ENCODE peak calls at places on chromosome 18, in ten cellular contexts. One of them, this sample, is unnamed.
A peak's percentile ranks its signal among the peaks of the same experiment; 100 is the strongest.

GRCh38 chr18:70334728-70335329 is 46.0 kb downstream of the SOCS6 start:
- DNase-seq in Peyer's patch: no peak
- DNase-seq in body of pancreas: no peak
- DNase-seq in upper lobe of left lung: no peak
- DNase-seq in brain microvascular endothelial cell: peak; percentile 21
- DNase-seq in natural killer cell: no peak
- DNase-seq in lower lobe of right lung: no peak
- DNase-seq in A673: no peak
- DNase-seq in HFFc6: peak; percentile 12
- DNase-seq in suprapubic skin: no peak
- DNase-seq in this sample: peak; percentile 47

GRCh38 chr18:49560277-49561126 is 1.4 kb upstream of the LIPG start:
- DNase-seq in Peyer's patch: peak; percentile 72
- DNase-seq in body of pancreas: peak; percentile 54
- DNase-seq in upper lobe of left lung: peak; percentile 79
- DNase-seq in brain microvascular endothelial cell: no peak
- DNase-seq in natural killer cell: no peak
- DNase-seq in lower lobe of right lung: no peak
- DNase-seq in A673: peak; percentile 26
- DNase-seq in HFFc6: no peak
- DNase-seq in suprapubic skin: no peak
- DNase-seq in this sample: no peak

GRCh38 chr18:44309185-44309584 is 371.5 kb upstream of the SETBP1 start:
- DNase-seq in Peyer's patch: no peak
- DNase-seq in body of pancreas: no peak
- DNase-seq in upper lobe of left lung: no peak
- DNase-seq in brain microvascular endothelial cell: no peak
- DNase-seq in natural killer cell: no peak
- DNase-seq in lower lobe of right lung: no peak
- DNase-seq in A673: no peak
- DNase-seq in HFFc6: no peak
- DNase-seq in suprapubic skin: no peak
- DNase-seq in this sample: no peak

GRCh38 chr18:46335551-46336059 is 231.4 kb downstream of the HAUS1 start:
- DNase-seq in Peyer's patch: peak; percentile 19
- DNase-seq in body of pancreas: no peak
- DNase-seq in upper lobe of left lung: no peak
- DNase-seq in brain microvascular endothelial cell: no peak
- DNase-seq in natural killer cell: peak; percentile 35
- DNase-seq in lower lobe of right lung: no peak
- DNase-seq in A673: peak; percentile 26
- DNase-seq in HFFc6: no peak
- DNase-seq in suprapubic skin: no peak
- DNase-seq in this sample: no peak

GRCh38 chr18:77000527-77000926 is 132.1 kb downstream of the MBP start:
- DNase-seq in Peyer's patch: peak; percentile 70
- DNase-seq in body of pancreas: peak; percentile 62
- DNase-seq in upper lobe of left lung: no peak
- DNase-seq in brain microvascular endothelial cell: peak; percentile 29
- DNase-seq in natural killer cell: peak; percentile 59
- DNase-seq in lower lobe of right lung: peak; percentile 74
- DNase-seq in A673: peak; percentile 41
- DNase-seq in HFFc6: peak; percentile 31
- DNase-seq in suprapubic skin: peak; percentile 78
- DNase-seq in this sample: no peak

GRCh38 chr18:76357585-76358265 is 137.3 kb downstream of the ZNF516 start:
- DNase-seq in Peyer's patch: no peak
- DNase-seq in body of pancreas: no peak
- DNase-seq in upper lobe of left lung: no peak
- DNase-seq in brain microvascular endothelial cell: no peak
- DNase-seq in natural killer cell: no peak
- DNase-seq in lower lobe of right lung: no peak
- DNase-seq in A673: no peak
- DNase-seq in HFFc6: no peak
- DNase-seq in suprapubic skin: no peak
- DNase-seq in this sample: no peak

GRCh38 chr18:8982416-8983183 is 119.9 kb upstream of the NDUFV2 start:
- DNase-seq in Peyer's patch: no peak
- DNase-seq in body of pancreas: peak; percentile 57
- DNase-seq in upper lobe of left lung: no peak
- DNase-seq in brain microvascular endothelial cell: peak; percentile 68
- DNase-seq in natural killer cell: no peak
- DNase-seq in lower lobe of right lung: no peak
- DNase-seq in A673: peak; percentile 80
- DNase-seq in HFFc6: peak; percentile 64
- DNase-seq in suprapubic skin: no peak
- DNase-seq in this sample: no peak

GRCh38 chr18:31218671-31219383 is 56.2 kb upstream of the DSC1 start:
- DNase-seq in Peyer's patch: no peak
- DNase-seq in body of pancreas: no peak
- DNase-seq in upper lobe of left lung: no peak
- DNase-seq in brain microvascular endothelial cell: no peak
- DNase-seq in natural killer cell: no peak
- DNase-seq in lower lobe of right lung: no peak
- DNase-seq in A673: no peak
- DNase-seq in HFFc6: no peak
- DNase-seq in suprapubic skin: no peak
- DNase-seq in this sample: no peak

GRCh38 chr18:31143025-31143424 is 19.6 kb downstream of the DSC1 start:
- DNase-seq in Peyer's patch: no peak
- DNase-seq in body of pancreas: no peak
- DNase-seq in upper lobe of left lung: no peak
- DNase-seq in brain microvascular endothelial cell: no peak
- DNase-seq in natural killer cell: no peak
- DNase-seq in lower lobe of right lung: no peak
- DNase-seq in A673: no peak
- DNase-seq in HFFc6: no peak
- DNase-seq in suprapubic skin: no peak
- DNase-seq in this sample: no peak

GRCh38 chr18:40832362-40832761 is 1122.7 kb upstream of the PIK3C3 start:
- DNase-seq in Peyer's patch: no peak
- DNase-seq in body of pancreas: no peak
- DNase-seq in upper lobe of left lung: no peak
- DNase-seq in brain microvascular endothelial cell: no peak
- DNase-seq in natural killer cell: no peak
- DNase-seq in lower lobe of right lung: no peak
- DNase-seq in A673: no peak
- DNase-seq in HFFc6: no peak
- DNase-seq in suprapubic skin: no peak
- DNase-seq in this sample: no peak

GRCh38 chr18:50158866-50159653 is 35.9 kb downstream of the MYO5B start:
- DNase-seq in Peyer's patch: no peak
- DNase-seq in body of pancreas: peak; percentile 49
- DNase-seq in upper lobe of left lung: no peak
- DNase-seq in brain microvascular endothelial cell: no peak
- DNase-seq in natural killer cell: no peak
- DNase-seq in lower lobe of right lung: no peak
- DNase-seq in A673: no peak
- DNase-seq in HFFc6: no peak
- DNase-seq in suprapubic skin: no peak
- DNase-seq in this sample: no peak

GRCh38 chr18:70659026-70659726 is 370.3 kb downstream of the SOCS6 start:
- DNase-seq in Peyer's patch: no peak
- DNase-seq in body of pancreas: no peak
- DNase-seq in upper lobe of left lung: no peak
- DNase-seq in brain microvascular endothelial cell: peak; percentile 73
- DNase-seq in natural killer cell: no peak
- DNase-seq in lower lobe of right lung: no peak
- DNase-seq in A673: no peak
- DNase-seq in HFFc6: no peak
- DNase-seq in suprapubic skin: no peak
- DNase-seq in this sample: no peak

DNA sequence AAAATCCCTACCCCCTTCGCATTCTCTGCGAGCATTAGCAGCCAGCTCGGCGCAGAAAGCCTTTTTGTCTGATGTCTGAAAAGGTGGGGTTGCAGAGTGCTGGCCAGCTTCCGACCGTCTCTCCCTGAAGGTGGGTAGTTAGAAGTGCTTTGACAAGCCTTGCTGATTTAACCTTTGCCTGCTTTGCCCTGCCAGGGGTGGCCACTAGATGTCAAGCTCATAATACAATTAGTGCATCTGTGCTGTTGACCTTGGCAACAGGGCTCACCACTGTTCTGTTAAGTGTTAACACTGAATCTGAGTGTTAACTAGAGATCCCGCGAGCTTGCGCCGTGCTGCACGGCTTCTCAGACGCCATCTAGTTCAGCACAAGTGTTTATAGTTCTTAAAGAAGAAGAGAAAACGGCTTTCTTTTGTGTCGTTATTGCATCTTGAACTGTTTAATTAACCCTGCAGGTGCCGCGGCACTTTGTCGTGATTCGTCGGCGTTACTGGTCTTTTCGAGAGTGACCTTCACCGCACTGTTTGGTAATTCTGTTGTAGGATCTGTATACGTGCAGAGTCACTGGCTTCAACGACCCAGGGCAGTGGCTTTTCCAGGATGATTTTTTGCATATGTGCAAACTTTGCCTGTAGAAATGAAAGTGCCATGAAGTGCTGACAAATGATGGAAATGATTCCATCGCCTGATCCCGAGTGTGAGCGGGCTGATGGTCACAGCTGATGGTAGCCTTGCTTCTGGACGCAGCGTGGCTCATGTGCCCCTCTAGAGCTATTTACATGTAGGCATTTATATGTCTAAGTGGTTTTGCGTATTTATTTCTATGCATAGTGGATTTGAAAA is 5.5 kb downstream of the SALL3 start:
- DNase-seq in Peyer's patch: peak; percentile 32
- DNase-seq in body of pancreas: peak; percentile 36
- DNase-seq in upper lobe of left lung: no peak
- DNase-seq in brain microvascular endothelial cell: no peak
- DNase-seq in natural killer cell: no peak
- DNase-seq in lower lobe of right lung: no peak
- DNase-seq in A673: no peak
- DNase-seq in HFFc6: no peak
- DNase-seq in suprapubic skin: no peak
- DNase-seq in this sample: no peak
- TF ChIP-seq CTCF in Peyer's patch: no peak
- TF ChIP-seq CTCF in body of pancreas: peak; percentile 22
- TF ChIP-seq CTCF in upper lobe of left lung: peak; percentile 28
- TF ChIP-seq CTCF in brain microvascular endothelial cell: peak; percentile 11
- TF ChIP-seq CTCF in natural killer cell: no peak
- TF ChIP-seq CTCF in lower lobe of right lung: peak; percentile 22
- TF ChIP-seq CTCF in A673: no peak
- TF ChIP-seq CTCF in HFFc6: peak; percentile 20
- TF ChIP-seq CTCF in suprapubic skin: no peak
- TF ChIP-seq CTCF in this sample: no peak

GRCh38 chr18:13312515-13312914 is 94.0 kb downstream of the LDLRAD4 start:
- DNase-seq in Peyer's patch: no peak
- DNase-seq in body of pancreas: no peak
- DNase-seq in upper lobe of left lung: no peak
- DNase-seq in brain microvascular endothelial cell: no peak
- DNase-seq in natural killer cell: no peak
- DNase-seq in lower lobe of right lung: no peak
- DNase-seq in A673: no peak
- DNase-seq in HFFc6: no peak
- DNase-seq in suprapubic skin: no peak
- DNase-seq in this sample: no peak
- TF ChIP-seq CTCF in Peyer's patch: no peak
- TF ChIP-seq CTCF in body of pancreas: no peak
- TF ChIP-seq CTCF in upper lobe of left lung: no peak
- TF ChIP-seq CTCF in brain microvascular endothelial cell: no peak
- TF ChIP-seq CTCF in natural killer cell: no peak
- TF ChIP-seq CTCF in lower lobe of right lung: no peak
- TF ChIP-seq CTCF in A673: no peak
- TF ChIP-seq CTCF in HFFc6: no peak
- TF ChIP-seq CTCF in suprapubic skin: no peak
- TF ChIP-seq CTCF in this sample: no peak

GRCh38 chr18:56723706-56724105 is 72.5 kb downstream of the WDR7 start:
- DNase-seq in Peyer's patch: no peak
- DNase-seq in body of pancreas: no peak
- DNase-seq in upper lobe of left lung: no peak
- DNase-seq in brain microvascular endothelial cell: no peak
- DNase-seq in natural killer cell: no peak
- DNase-seq in lower lobe of right lung: no peak
- DNase-seq in A673: no peak
- DNase-seq in HFFc6: no peak
- DNase-seq in suprapubic skin: no peak
- DNase-seq in this sample: no peak

GRCh38 chr18:56726906-56727305 is 75.7 kb downstream of the WDR7 start:
- DNase-seq in Peyer's patch: no peak
- DNase-seq in body of pancreas: no peak
- DNase-seq in upper lobe of left lung: no peak
- DNase-seq in brain microvascular endothelial cell: no peak
- DNase-seq in natural killer cell: no peak
- DNase-seq in lower lobe of right lung: no peak
- DNase-seq in A673: no peak
- DNase-seq in HFFc6: no peak
- DNase-seq in suprapubic skin: no peak
- DNase-seq in this sample: no peak

GRCh38 chr18:56727399-56727798 is 76.2 kb downstream of the WDR7 start:
- DNase-seq in Peyer's patch: no peak
- DNase-seq in body of pancreas: no peak
- DNase-seq in upper lobe of left lung: no peak
- DNase-seq in brain microvascular endothelial cell: no peak
- DNase-seq in natural killer cell: no peak
- DNase-seq in lower lobe of right lung: no peak
- DNase-seq in A673: no peak
- DNase-seq in HFFc6: no peak
- DNase-seq in suprapubic skin: no peak
- DNase-seq in this sample: no peak

DNA sequence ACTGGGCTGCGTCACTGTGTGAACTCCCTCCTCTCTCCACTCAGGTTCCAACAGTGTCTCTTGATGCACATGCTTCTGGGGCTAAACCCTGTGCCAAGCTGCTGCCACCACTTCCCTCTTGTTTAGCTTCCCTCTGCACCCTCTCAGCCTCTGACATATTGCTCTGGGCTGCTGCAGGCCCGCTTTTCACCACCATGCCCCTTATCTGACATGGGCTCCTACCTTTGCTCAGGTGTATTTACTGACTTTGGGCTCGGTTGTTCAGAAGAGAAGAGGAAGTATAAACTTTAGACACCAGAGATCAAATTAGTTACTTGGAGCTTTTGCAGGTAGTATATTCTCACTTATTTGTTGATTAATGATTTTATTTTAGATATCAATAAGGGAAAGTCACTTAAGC is 77.6 kb downstream of the WDR7 start:
- DNase-seq in Peyer's patch: no peak
- DNase-seq in body of pancreas: no peak
- DNase-seq in upper lobe of left lung: no peak
- DNase-seq in brain microvascular endothelial cell: no peak
- DNase-seq in natural killer cell: no peak
- DNase-seq in lower lobe of right lung: no peak
- DNase-seq in A673: no peak
- DNase-seq in HFFc6: no peak
- DNase-seq in suprapubic skin: no peak
- DNase-seq in this sample: no peak
- TF ChIP-seq CTCF in Peyer's patch: no peak
- TF ChIP-seq CTCF in body of pancreas: no peak
- TF ChIP-seq CTCF in upper lobe of left lung: no peak
- TF ChIP-seq CTCF in brain microvascular endothelial cell: no peak
- TF ChIP-seq CTCF in natural killer cell: no peak
- TF ChIP-seq CTCF in lower lobe of right lung: no peak
- TF ChIP-seq CTCF in A673: no peak
- TF ChIP-seq CTCF in HFFc6: no peak
- TF ChIP-seq CTCF in suprapubic skin: no peak
- TF ChIP-seq CTCF in this sample: no peak

DNA sequence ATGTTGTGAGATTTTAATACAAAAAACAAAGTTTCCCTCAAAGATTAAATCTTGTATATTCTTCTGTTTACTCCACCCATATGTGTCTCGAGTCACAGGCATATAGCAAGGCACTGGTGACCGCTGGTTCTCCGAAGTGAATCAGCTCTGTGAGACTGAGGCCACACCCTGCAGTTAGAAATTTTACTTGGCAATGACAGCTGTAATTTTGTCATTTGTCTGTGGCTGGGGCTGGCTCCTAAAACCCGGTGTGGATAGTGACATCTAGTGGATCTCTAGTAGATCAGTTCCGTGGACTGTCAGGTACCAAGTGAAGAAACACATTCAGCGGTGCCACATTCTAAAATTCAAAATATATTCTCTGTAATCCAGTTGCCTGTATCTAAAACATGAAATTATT is 278.0 kb downstream of the NEDD4L start:
- DNase-seq in Peyer's patch: no peak
- DNase-seq in body of pancreas: peak; percentile 80
- DNase-seq in upper lobe of left lung: no peak
- DNase-seq in brain microvascular endothelial cell: peak; percentile 70
- DNase-seq in natural killer cell: no peak
- DNase-seq in lower lobe of right lung: peak; percentile 61
- DNase-seq in A673: peak; percentile 84
- DNase-seq in HFFc6: peak; percentile 89
- DNase-seq in suprapubic skin: no peak
- DNase-seq in this sample: peak; percentile 82
- TF ChIP-seq CTCF in Peyer's patch: no peak
- TF ChIP-seq CTCF in body of pancreas: peak; percentile 54
- TF ChIP-seq CTCF in upper lobe of left lung: peak; percentile 62
- TF ChIP-seq CTCF in brain microvascular endothelial cell: peak; percentile 71
- TF ChIP-seq CTCF in natural killer cell: no peak
- TF ChIP-seq CTCF in lower lobe of right lung: peak; percentile 51
- TF ChIP-seq CTCF in A673: peak; percentile 72
- TF ChIP-seq CTCF in HFFc6: peak; percentile 78
- TF ChIP-seq CTCF in suprapubic skin: peak; percentile 48
- TF ChIP-seq CTCF in this sample: peak; percentile 40

This sample was measured in CD14-positive monocyte.